ENCODE peak calls at places on chromosome 20, in five cellular contexts. K, W, V, S and J are unnamed samples. For H3K9me3, the result is how much of the 10 kb centered on the place peaks cover.

GRCh38 chr20:6492396-6493055 is 275.0 kb upstream of the BMP2 start:
- DNase-seq in K (no peak), W (peak), V (no peak), S (no peak), J (peak)

GRCh38 chr20:56689852-56690485 is 60.9 kb downstream of the TFAP2C start:
- DNase-seq in K (no peak), W (no peak), V (no peak), S (peak), J (no peak)

GRCh38 chr20:822651-823325 is 10.7 kb upstream of the FAM110A start:
- DNase-seq in K (no peak), W (no peak), V (no peak), S (no peak), J (no peak)

GRCh38 chr20:58715709-58716475 is 23.3 kb downstream of the NPEPL1 start:
- DNase-seq in K (no peak), W (no peak), V (peak), S (no peak), J (no peak)

GRCh38 chr20:61850926-61851900 is 214.5 kb downstream of the TAF4 start:
- DNase-seq in K (no peak), W (no peak), V (no peak), S (no peak), J (no peak)

GRCh38 chr20:10784337-10785183 is 110.8 kb upstream of the JAG1 start:
- DNase-seq in K (no peak), W (no peak), V (no peak), S (no peak), J (peak)

GRCh38 chr20:54070187-54070987 is at the start of gene BCAS1:
- DNase-seq in K (no peak), W (no peak), V (peak), S (no peak), J (no peak)

GRCh38 chr20:50421356-50422340 is 88.5 kb upstream of the PTPN1 start:
- DNase-seq in K (no peak), W (no peak), V (no peak), S (no peak), J (no peak)

GRCh38 chr20:51010043-51010365 is 12.9 kb downstream of the KCNG1 start:
- DNase-seq in K (no peak), W (no peak), V (no peak), S (no peak), J (no peak)

GRCh38 chr20:10619427-10619826 is 54.4 kb downstream of the JAG1 start:
- DNase-seq in K (peak), W (peak), V (no peak), S (peak), J (peak)

GRCh38 chr20:50932881-50933280 is 1.6 kb upstream of the ADNP start:
- DNase-seq in K (no peak), W (no peak), V (no peak), S (no peak), J (no peak)

GRCh38 chr20:17394411-17394810 is 136.8 kb downstream of the BFSP1 start:
- DNase-seq in K (no peak), W (no peak), V (no peak), S (peak), J (no peak)

GRCh38 chr20:35665949-35666288 is 1.2 kb upstream of the CPNE1 start:
- DNase-seq in K (no peak), W (no peak), V (peak), S (no peak), J (no peak)

GRCh38 chr20:47016068-47016664 is 121.5 kb downstream of the EYA2 start:
- DNase-seq in K (peak), W (no peak), V (no peak), S (no peak), J (no peak)

GRCh38 chr20:34896086-34896551 is 19.7 kb downstream of the ACSS2 start:
- DNase-seq in K (no peak), W (no peak), V (no peak), S (no peak), J (no peak)

GRCh38 chr20:2663364-2663886 is 591 bp downstream of the IDH3B start:
- DNase-seq in K (no peak), W (no peak), V (no peak), S (no peak), J (no peak)

GRCh38 chr20:50992733-50993457 is 30.0 kb downstream of the KCNG1 start:
- DNase-seq in K (peak), W (peak), V (peak), S (peak), J (peak)

DNA sequence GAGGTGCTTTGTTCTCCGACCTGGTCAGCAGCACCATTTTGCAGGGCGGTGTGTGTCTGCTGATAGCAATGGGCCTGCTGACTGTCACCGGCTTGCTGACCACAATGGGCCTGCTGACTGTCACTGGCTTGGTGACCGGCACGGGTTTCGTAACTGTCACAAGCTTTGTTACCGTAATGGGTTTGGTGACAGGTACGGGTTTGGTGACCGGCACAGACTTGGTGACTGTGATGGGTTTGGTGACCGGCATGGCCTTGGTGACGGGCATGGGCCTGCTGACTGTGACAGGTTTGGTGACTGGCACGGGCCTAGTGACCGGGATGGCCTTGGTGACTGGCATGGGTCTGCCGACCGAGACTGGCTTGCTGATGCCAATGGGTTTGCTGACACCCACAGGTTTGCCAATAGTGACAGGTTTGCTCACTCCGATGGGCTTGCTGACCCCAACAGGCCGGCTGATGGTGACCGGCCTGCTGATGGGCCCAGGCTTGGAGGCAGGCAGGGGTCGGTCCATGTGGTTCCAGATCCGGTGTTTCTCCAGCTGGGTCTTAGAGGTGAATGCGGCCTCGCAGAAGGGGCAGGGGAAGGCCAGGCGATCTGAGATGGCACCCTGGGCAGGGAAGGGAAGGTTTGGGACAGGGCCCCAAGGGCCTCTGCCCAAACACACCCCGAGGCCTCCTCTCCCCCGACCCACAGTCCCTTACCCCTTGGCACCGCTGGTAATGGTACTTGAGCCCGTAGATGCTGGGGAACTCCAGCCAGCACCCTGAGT is 3.4 kb downstream of the ZNF512B start:
- DNase-seq in K (no peak), W (no peak), V (no peak), S (no peak), J (no peak)
- H3K9me3 ChIP-seq in K (under half), W (under half), V (under half), S (under half), J (under half)

GRCh38 chr20:63022501-63022900 is 15.7 kb upstream of the BHLHE23 start:
- DNase-seq in K (no peak), W (no peak), V (no peak), S (no peak), J (no peak)
- TF ChIP-seq EZH2 in K (no peak), W (no peak), V (no peak), S (no peak), J (no peak)

GRCh38 chr20:37455659-37456058 is 65.4 kb upstream of the NNAT start:
- DNase-seq in K (no peak), W (no peak), V (no peak), S (no peak), J (no peak)

GRCh38 chr20:37456948-37457347 is 64.1 kb upstream of the NNAT start:
- DNase-seq in K (no peak), W (no peak), V (no peak), S (no peak), J (no peak)

GRCh38 chr20:37453288-37453687 is 67.8 kb upstream of the NNAT start:
- DNase-seq in K (no peak), W (no peak), V (no peak), S (no peak), J (no peak)

GRCh38 chr20:37453836-37454235 is 67.2 kb upstream of the NNAT start:
- DNase-seq in K (no peak), W (no peak), V (no peak), S (no peak), J (no peak)

GRCh38 chr20:37454636-37455035 is 66.4 kb upstream of the NNAT start:
- DNase-seq in K (no peak), W (no peak), V (no peak), S (no peak), J (no peak)
- H3K9me3 ChIP-seq in K (under half), W (under half), V (under half), S (under half), J (under half)

GRCh38 chr20:21710863-21711431 is 5.5 kb downstream of the PAX1 start:
- DNase-seq in K (no peak), W (no peak), V (no peak), S (no peak), J (no peak)
- TF ChIP-seq EZH2 in K (peak), W (peak), V (peak), S (no peak), J (no peak)

DNA sequence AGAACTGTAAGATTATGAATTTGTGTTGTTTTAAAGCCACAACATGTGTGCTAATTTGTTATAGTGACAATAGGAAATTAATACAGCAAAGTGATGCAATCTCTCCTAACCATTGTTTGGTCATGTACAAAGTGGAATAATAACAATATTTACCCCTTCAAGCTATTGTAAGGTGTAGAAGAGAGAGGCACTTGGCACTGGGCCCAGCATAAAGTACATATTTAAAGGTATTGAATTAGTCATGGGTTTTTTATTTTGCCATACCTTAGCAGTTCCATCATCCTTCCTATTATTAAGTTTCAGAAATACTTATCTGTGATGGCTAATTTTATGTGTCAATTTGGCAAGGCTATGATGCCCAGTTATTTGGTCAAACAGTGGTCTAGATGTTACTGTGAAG is 322.4 kb upstream of the TSHZ2 start:
- DNase-seq in K (no peak), W (no peak), V (no peak), S (no peak), J (no peak)
- H3K9me3 ChIP-seq in K (under half), W (under half), V (under half), S (under half), J (under half)